ENCODE peak calls at places on chromosomes 6 and 20, in seven cellular contexts. One of them, this sample, is unnamed.

GRCh38 chr6:107237992-107238660 is 122.8 kb upstream of the BEND3 start:
- DNase-seq in H1: no peak
- DNase-seq in GM12878: no peak
- DNase-seq in GM12891: no peak
- DNase-seq in K562: no peak
- DNase-seq in HepG2: no peak
- DNase-seq in SK-N-SH: no peak
- DNase-seq in this sample: no peak

GRCh38 chr6:150072201-150072600 is 3.3 kb upstream of the ULBP3 start:
- DNase-seq in SK-N-SH: no peak
- DNase-seq in K562: peak; percentile 68
- DNase-seq in HepG2: peak; percentile 43
- DNase-seq in GM12891: no peak
- DNase-seq in GM12878: no peak
- DNase-seq in H1: no peak
- DNase-seq in this sample: no peak

GRCh38 chr6:1911476-1911875 is 301.8 kb downstream of the FOXC1 start:
- DNase-seq in GM12891: no peak
- DNase-seq in HepG2: no peak
- DNase-seq in H1: no peak
- DNase-seq in GM12878: no peak
- DNase-seq in K562: no peak
- DNase-seq in SK-N-SH: no peak
- DNase-seq in this sample: no peak

GRCh38 chr6:44642870-44643522 is 255.5 kb downstream of the CDC5L start:
- DNase-seq in H1: no peak
- DNase-seq in GM12891: no peak
- DNase-seq in HepG2: no peak
- DNase-seq in GM12878: no peak
- DNase-seq in K562: no peak
- DNase-seq in SK-N-SH: no peak
- DNase-seq in this sample: no peak

GRCh38 chr20:34363062-34364012 is at the start of gene ITCH:
- DNase-seq in GM12891: peak; percentile 93
- DNase-seq in H1: peak; percentile 94
- DNase-seq in HepG2: peak; percentile 97
- DNase-seq in K562: peak; percentile 94
- DNase-seq in SK-N-SH: peak; percentile 96
- DNase-seq in GM12878: peak; percentile 56
- DNase-seq in this sample: peak; percentile 95

GRCh38 chr6:126217497-126217896 is 122.4 kb upstream of the CENPW start:
- DNase-seq in SK-N-SH: no peak
- DNase-seq in HepG2: no peak
- DNase-seq in H1: no peak
- DNase-seq in GM12891: no peak
- DNase-seq in K562: no peak
- DNase-seq in GM12878: no peak
- DNase-seq in this sample: no peak

GRCh38 chr6:131159578-131159977 is 24.3 kb downstream of the AKAP7 start:
- DNase-seq in GM12878: no peak
- DNase-seq in GM12891: no peak
- DNase-seq in HepG2: no peak
- DNase-seq in SK-N-SH: no peak
- DNase-seq in H1: no peak
- DNase-seq in K562: no peak
- DNase-seq in this sample: no peak

GRCh38 chr20:38073307-38074010 is 39.9 kb downstream of the RPRD1B start:
- DNase-seq in HepG2: peak; percentile 76
- DNase-seq in GM12891: no peak
- DNase-seq in K562: peak; percentile 61
- DNase-seq in GM12878: no peak
- DNase-seq in H1: peak; percentile 66
- DNase-seq in SK-N-SH: peak; percentile 52
- DNase-seq in this sample: no peak

GRCh38 chr6:5337573-5337972 is 76.3 kb downstream of the FARS2 start:
- DNase-seq in K562: no peak
- DNase-seq in SK-N-SH: no peak
- DNase-seq in GM12878: no peak
- DNase-seq in HepG2: no peak
- DNase-seq in GM12891: no peak
- DNase-seq in H1: no peak
- DNase-seq in this sample: no peak

GRCh38 chr6:143811492-143812157 is 31.5 kb upstream of the LTV1 start:
- DNase-seq in GM12878: no peak
- DNase-seq in SK-N-SH: no peak
- DNase-seq in H1: no peak
- DNase-seq in GM12891: no peak
- DNase-seq in HepG2: no peak
- DNase-seq in K562: no peak
- DNase-seq in this sample: no peak

GRCh38 chr20:31570735-31571617 is 34.1 kb upstream of the ID1 start:
- DNase-seq in H1: no peak
- DNase-seq in K562: no peak
- DNase-seq in HepG2: peak; percentile 33
- DNase-seq in GM12891: no peak
- DNase-seq in SK-N-SH: peak; percentile 81
- DNase-seq in GM12878: no peak
- DNase-seq in this sample: no peak

GRCh38 chr20:63734111-63734945 is 2.1 kb upstream of the LIME1 start:
- DNase-seq in SK-N-SH: peak; percentile 14
- DNase-seq in GM12891: no peak
- DNase-seq in HepG2: no peak
- DNase-seq in H1: no peak
- DNase-seq in K562: peak; percentile 3
- DNase-seq in GM12878: no peak
- DNase-seq in this sample: no peak

GRCh38 chr20:64229537-64230061 is 25.9 kb upstream of the PCMTD2 start:
- DNase-seq in SK-N-SH: no peak
- DNase-seq in GM12891: no peak
- DNase-seq in H1: no peak
- DNase-seq in GM12878: no peak
- DNase-seq in K562: no peak
- DNase-seq in HepG2: no peak
- DNase-seq in this sample: no peak

GRCh38 chr6:29014729-29015608 is 9.9 kb upstream of the ZNF311 start:
- DNase-seq in GM12891: no peak
- DNase-seq in GM12878: no peak
- DNase-seq in HepG2: no peak
- DNase-seq in K562: no peak
- DNase-seq in SK-N-SH: no peak
- DNase-seq in H1: no peak
- DNase-seq in this sample: no peak

GRCh38 chr6:72828904-72829303 is 207.0 kb downstream of the KCNQ5 start:
- DNase-seq in SK-N-SH: no peak
- DNase-seq in GM12891: no peak
- DNase-seq in GM12878: no peak
- DNase-seq in H1: no peak
- DNase-seq in HepG2: no peak
- DNase-seq in K562: no peak
- DNase-seq in this sample: no peak

GRCh38 chr6:25329156-25329555 is 50.0 kb downstream of the CARMIL1 start:
- DNase-seq in K562: no peak
- DNase-seq in GM12891: no peak
- DNase-seq in H1: no peak
- DNase-seq in GM12878: no peak
- DNase-seq in HepG2: no peak
- DNase-seq in SK-N-SH: no peak
- DNase-seq in this sample: no peak

GRCh38 chr6:54621285-54621684 is 225.3 kb upstream of the FAM83B start:
- DNase-seq in GM12891: no peak
- DNase-seq in HepG2: no peak
- DNase-seq in GM12878: no peak
- DNase-seq in K562: no peak
- DNase-seq in H1: no peak
- DNase-seq in SK-N-SH: no peak
- DNase-seq in this sample: no peak

GRCh38 chr6:49142422-49143151 is 320.5 kb downstream of the MMUT start:
- DNase-seq in GM12891: no peak
- DNase-seq in HepG2: no peak
- DNase-seq in H1: no peak
- DNase-seq in SK-N-SH: no peak
- DNase-seq in K562: no peak
- DNase-seq in GM12878: no peak
- DNase-seq in this sample: no peak

GRCh38 chr20:63453029-63453523 is 19.4 kb downstream of the KCNQ2 start:
- DNase-seq in GM12878: no peak
- DNase-seq in HepG2: peak; percentile 29
- DNase-seq in GM12891: peak; percentile 74
- DNase-seq in H1: no peak
- DNase-seq in K562: peak; percentile 69
- DNase-seq in SK-N-SH: peak; percentile 90
- DNase-seq in this sample: no peak

GRCh38 chr6:42692151-42692911 is 30.1 kb downstream of the PRPH2 start:
- DNase-seq in SK-N-SH: no peak
- DNase-seq in H1: no peak
- DNase-seq in HepG2: no peak
- DNase-seq in K562: no peak
- DNase-seq in GM12878: no peak
- DNase-seq in GM12891: no peak
- DNase-seq in this sample: no peak

GRCh38 chr6:130647221-130647620 is 180.0 kb upstream of the SMLR1 start:
- DNase-seq in GM12891: no peak
- DNase-seq in SK-N-SH: no peak
- DNase-seq in HepG2: no peak
- DNase-seq in GM12878: no peak
- DNase-seq in H1: no peak
- DNase-seq in K562: no peak
- DNase-seq in this sample: no peak

GRCh38 chr6:41587223-41587879 is 41.2 kb downstream of the FOXP4 start:
- DNase-seq in GM12891: no peak
- DNase-seq in HepG2: no peak
- DNase-seq in GM12878: no peak
- DNase-seq in H1: no peak
- DNase-seq in SK-N-SH: peak; percentile 62
- DNase-seq in K562: no peak
- DNase-seq in this sample: no peak

GRCh38 chr6:138989098-138989983 is 1.3 kb upstream of the REPS1 start:
- DNase-seq in H1: no peak
- DNase-seq in GM12891: no peak
- DNase-seq in HepG2: peak; percentile 54
- DNase-seq in GM12878: no peak
- DNase-seq in K562: no peak
- DNase-seq in SK-N-SH: no peak
- DNase-seq in this sample: no peak

GRCh38 chr6:138404666-138405337 is 779 bp downstream of the HEBP2 start:
- DNase-seq in SK-N-SH: no peak
- DNase-seq in H1: peak; percentile 64
- DNase-seq in K562: peak; percentile 54
- DNase-seq in GM12878: no peak
- DNase-seq in HepG2: no peak
- DNase-seq in GM12891: peak; percentile 35
- DNase-seq in this sample: no peak

GRCh38 chr6:151317206-151317994 is 74.0 kb downstream of the ZBTB2 start:
- DNase-seq in SK-N-SH: no peak
- DNase-seq in HepG2: no peak
- DNase-seq in H1: no peak
- DNase-seq in GM12891: no peak
- DNase-seq in GM12878: no peak
- DNase-seq in K562: no peak
- DNase-seq in this sample: no peak

GRCh38 chr6:159483259-159483658 is 209.8 kb downstream of the SOD2 start:
- DNase-seq in HepG2: no peak
- DNase-seq in GM12878: no peak
- DNase-seq in SK-N-SH: no peak
- DNase-seq in H1: no peak
- DNase-seq in K562: no peak
- DNase-seq in GM12891: no peak
- DNase-seq in this sample: no peak

GRCh38 chr6:35765739-35766138 is 10.7 kb upstream of the CLPSL2 start:
- DNase-seq in GM12891: no peak
- DNase-seq in HepG2: no peak
- DNase-seq in K562: no peak
- DNase-seq in SK-N-SH: no peak
- DNase-seq in H1: no peak
- DNase-seq in GM12878: no peak
- DNase-seq in this sample: no peak

GRCh38 chr6:108739496-108740330 is 108.5 kb upstream of the ARMC2 start:
- DNase-seq in SK-N-SH: no peak
- DNase-seq in K562: no peak
- DNase-seq in H1: no peak
- DNase-seq in GM12878: no peak
- DNase-seq in HepG2: no peak
- DNase-seq in GM12891: no peak
- DNase-seq in this sample: no peak
- TF ChIP-seq POLR2AphosphoS5 in SK-N-SH: no peak
- TF ChIP-seq POLR2AphosphoS5 in K562: no peak
- TF ChIP-seq POLR2AphosphoS5 in H1: no peak
- TF ChIP-seq POLR2AphosphoS5 in GM12878: no peak
- TF ChIP-seq POLR2AphosphoS5 in HepG2: no peak
- TF ChIP-seq POLR2AphosphoS5 in GM12891: no peak
- TF ChIP-seq POLR2AphosphoS5 in this sample: no peak

DNA sequence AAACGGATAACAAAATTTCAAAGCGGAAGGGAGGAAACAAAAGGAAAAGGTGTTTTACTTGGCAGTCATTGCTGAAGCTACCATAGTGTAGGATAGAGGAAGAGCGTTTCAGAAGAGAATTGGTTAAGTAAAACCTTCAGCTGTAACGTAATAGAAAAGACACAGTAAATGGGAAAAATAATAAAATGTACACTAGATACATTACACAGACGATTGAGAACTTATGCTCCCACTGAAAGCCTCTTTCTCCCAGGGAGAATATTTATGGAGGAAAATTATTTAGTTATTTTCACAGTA is 90.8 kb upstream of the PRDM1 start:
- DNase-seq in GM12878: no peak
- DNase-seq in HepG2: no peak
- DNase-seq in H1: no peak
- DNase-seq in K562: no peak
- DNase-seq in SK-N-SH: no peak
- DNase-seq in GM12891: no peak
- DNase-seq in this sample: no peak
- TF ChIP-seq TAF1 in GM12878: no peak
- TF ChIP-seq TAF1 in HepG2: no peak
- TF ChIP-seq TAF1 in H1: no peak
- TF ChIP-seq TAF1 in K562: no peak
- TF ChIP-seq TAF1 in SK-N-SH: no peak
- TF ChIP-seq TAF1 in GM12891: no peak
- TF ChIP-seq TAF1 in this sample: no peak

GRCh38 chr6:31401403-31401802 is 2.0 kb upstream of the MICA start:
- DNase-seq in GM12891: no peak
- DNase-seq in HepG2: peak; percentile 69
- DNase-seq in H1: no peak
- DNase-seq in GM12878: no peak
- DNase-seq in K562: no peak
- DNase-seq in SK-N-SH: no peak
- DNase-seq in this sample: no peak
- TF ChIP-seq POLR2AphosphoS5 in GM12891: no peak
- TF ChIP-seq POLR2AphosphoS5 in HepG2: no peak
- TF ChIP-seq POLR2AphosphoS5 in H1: no peak
- TF ChIP-seq POLR2AphosphoS5 in GM12878: no peak
- TF ChIP-seq POLR2AphosphoS5 in K562: no peak
- TF ChIP-seq POLR2AphosphoS5 in SK-N-SH: no peak
- TF ChIP-seq POLR2AphosphoS5 in this sample: no peak

DNA sequence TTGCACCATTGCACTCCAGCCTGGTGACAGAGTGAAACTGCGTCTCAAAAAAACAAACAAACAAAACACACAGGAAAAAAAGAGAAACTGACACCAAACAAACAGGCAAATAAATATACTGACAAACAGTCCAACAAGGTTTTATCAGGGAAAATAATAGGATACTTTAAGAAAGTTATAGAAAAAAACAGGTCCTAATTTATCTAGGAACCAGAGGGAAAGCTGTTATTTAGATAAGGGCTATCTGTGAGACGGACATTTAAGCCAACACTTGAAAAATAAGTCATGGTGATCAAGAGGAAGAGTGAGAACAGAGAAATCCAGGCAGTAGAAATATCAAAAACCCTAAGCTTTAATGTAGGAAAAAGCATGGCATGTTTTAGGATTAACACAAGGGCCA is 68.9 kb downstream of the FAM217A start:
- DNase-seq in GM12891: no peak
- DNase-seq in H1: no peak
- DNase-seq in K562: no peak
- DNase-seq in HepG2: no peak
- DNase-seq in SK-N-SH: no peak
- DNase-seq in GM12878: no peak
- DNase-seq in this sample: no peak
- TF ChIP-seq TAF1 in GM12891: no peak
- TF ChIP-seq TAF1 in H1: no peak
- TF ChIP-seq TAF1 in K562: no peak
- TF ChIP-seq TAF1 in HepG2: no peak
- TF ChIP-seq TAF1 in SK-N-SH: no peak
- TF ChIP-seq TAF1 in GM12878: no peak
- TF ChIP-seq TAF1 in this sample: no peak